ENCODE peak calls at places on chromosomes 2 and 18, in six cellular contexts. T is dorsolateral prefrontal cortex, Q is neural progenitor cell, C is NCI-H1092 treated with DMSO at 0.1 percent for 48 hours, D is HEK293T, F is neural crest cell. S is an unnamed sample.

GRCh38 chr2:105842555-105842954 is 97.8 kb downstream of the NCK2 start:
- DNase-seq in C (no peak), T (no peak), F (no peak), Q (no peak), D (peak; percentile 33), S (peak; percentile 47)

GRCh38 chr2:101679037-101679726 is 18.3 kb upstream of the MAP4K4 start:
- DNase-seq in F (no peak), Q (no peak), D (no peak), T (no peak), C (no peak), S (no peak)

GRCh38 chr2:216665717-216666116 is 29.6 kb downstream of the IGFBP5 start:
- DNase-seq in T (no peak), Q (peak; percentile 86), C (peak; percentile 8), D (peak; percentile 26), F (peak; percentile 34), S (no peak)

GRCh38 chr2:237904806-237905599 is 45.6 kb downstream of the RAMP1 start:
- DNase-seq in F (no peak), Q (no peak), D (no peak), C (no peak), T (peak; percentile 46), S (peak; percentile 60)

GRCh38 chr18:61901334-61901986 is 8.7 kb upstream of the RNF152 start:
- DNase-seq in F (peak; percentile 22), Q (peak; percentile 78), C (peak; percentile 70), T (no peak), D (peak; percentile 59), S (peak; percentile 43)

GRCh38 chr2:128563348-128563687 is 244.7 kb upstream of the HS6ST1 start:
- DNase-seq in T (no peak), F (no peak), Q (no peak), D (no peak), C (no peak), S (no peak)

GRCh38 chr2:26537069-26537825 is 59.3 kb upstream of the OTOF start:
- DNase-seq in Q (no peak), T (no peak), F (no peak), D (no peak), C (no peak), S (no peak)

GRCh38 chr2:176080540-176081355 is 3.0 kb downstream of the EVX2 start:
- DNase-seq in F (no peak), D (no peak), T (no peak), C (no peak), Q (no peak), S (no peak)

GRCh38 chr2:109456776-109457175 is 157.0 kb downstream of the SEPTIN10 start:
- DNase-seq in C (no peak), Q (no peak), D (no peak), F (no peak), T (no peak), S (no peak)

GRCh38 chr18:22822024-22822423 is 111.1 kb upstream of the RBBP8 start:
- DNase-seq in C (no peak), D (no peak), T (no peak), F (no peak), Q (peak; percentile 58), S (no peak)

GRCh38 chr2:145323512-145323911 is 803.6 kb upstream of the ZEB2 start:
- DNase-seq in T (no peak), Q (no peak), F (no peak), C (no peak), D (no peak), S (no peak)

GRCh38 chr2:120616261-120616660 is 119.4 kb upstream of the GLI2 start:
- DNase-seq in Q (no peak), D (no peak), T (no peak), C (no peak), F (no peak), S (no peak)

GRCh38 chr2:201968045-201968444 is 65.6 kb upstream of the FZD7 start:
- DNase-seq in F (no peak), T (no peak), C (no peak), Q (no peak), D (no peak), S (no peak)

GRCh38 chr2:101717041-101717817 is 19.7 kb downstream of the MAP4K4 start:
- DNase-seq in T (no peak), D (no peak), F (no peak), C (no peak), Q (no peak), S (no peak)

GRCh38 chr18:62767321-62767720 is 52.0 kb downstream of the PHLPP1 start:
- DNase-seq in C (no peak), D (no peak), T (no peak), F (no peak), Q (no peak), S (no peak)

GRCh38 chr2:203209538-203209937 is 29.3 kb upstream of the CYP20A1 start:
- DNase-seq in T (no peak), F (no peak), Q (no peak), D (no peak), C (no peak), S (no peak)

GRCh38 chr2:28424799-28425492 is 32.3 kb downstream of the FOSL2 start:
- DNase-seq in D (no peak), T (no peak), C (no peak), F (no peak), Q (no peak), S (no peak)

GRCh38 chr2:21268197-21268870 is 144.6 kb downstream of the TDRD15 start:
- DNase-seq in Q (no peak), F (no peak), C (no peak), D (no peak), T (peak; percentile 79), S (no peak)

GRCh38 chr2:32377928-32378327 is 21.1 kb downstream of the BIRC6 start:
- DNase-seq in D (no peak), C (no peak), T (no peak), F (no peak), Q (no peak), S (no peak)

GRCh38 chr2:154449951-154450658 is 248.4 kb upstream of the KCNJ3 start:
- DNase-seq in T (no peak), Q (no peak), F (no peak), D (no peak), C (no peak), S (no peak)

GRCh38 chr18:43159091-43159490 is 43.6 kb upstream of the RIT2 start:
- DNase-seq in F (no peak), Q (no peak), T (no peak), C (peak; percentile 82), D (no peak), S (no peak)

S was measured in K562.